ENCODE peak calls at places on chromosomes 4 and X, in ten cellular contexts. One of them, this sample, is unnamed.

GRCh38 chr4:12889054-12889453 is 595.1 kb downstream of the RAB28 start:
- DNase-seq in posterior vena cava: no peak
- DNase-seq in T-helper 9 cell: no peak
- DNase-seq in hypothalamus: peak
- DNase-seq in HT1080: peak
- DNase-seq in NCI-H1105: no peak
- DNase-seq in amniotic stem cell: no peak
- DNase-seq in stimulated activated CD8-positive, alpha-beta memory T cell treated with anti-CD3 and anti-CD28 coated beads, Interleukin-7, amount 100 ng/mL, for 1 hour: no peak
- DNase-seq in activated CD4-positive, CD25-positive, alpha-beta regulatory T cell treated with anti-CD3 and anti-CD28 coated beads, Interleukin-2, amount 50 U/mL, for 16 hours: no peak
- DNase-seq in NCI-H1092: no peak
- DNase-seq in this sample: no peak

GRCh38 chr4:56389558-56389957 is 2.3 kb upstream of the AASDH start:
- DNase-seq in NCI-H1092: no peak
- DNase-seq in amniotic stem cell: no peak
- DNase-seq in T-helper 9 cell: no peak
- DNase-seq in stimulated activated CD8-positive, alpha-beta memory T cell treated with anti-CD3 and anti-CD28 coated beads, Interleukin-7, amount 100 ng/mL, for 1 hour: no peak
- DNase-seq in activated CD4-positive, CD25-positive, alpha-beta regulatory T cell treated with anti-CD3 and anti-CD28 coated beads, Interleukin-2, amount 50 U/mL, for 16 hours: no peak
- DNase-seq in hypothalamus: no peak
- DNase-seq in NCI-H1105: no peak
- DNase-seq in posterior vena cava: no peak
- DNase-seq in HT1080: no peak
- DNase-seq in this sample: no peak

GRCh38 chr4:76850010-76850441 is 47.9 kb downstream of the SOWAHB start:
- DNase-seq in activated CD4-positive, CD25-positive, alpha-beta regulatory T cell treated with anti-CD3 and anti-CD28 coated beads, Interleukin-2, amount 50 U/mL, for 16 hours: no peak
- DNase-seq in HT1080: peak
- DNase-seq in T-helper 9 cell: no peak
- DNase-seq in amniotic stem cell: peak
- DNase-seq in stimulated activated CD8-positive, alpha-beta memory T cell treated with anti-CD3 and anti-CD28 coated beads, Interleukin-7, amount 100 ng/mL, for 1 hour: no peak
- DNase-seq in posterior vena cava: no peak
- DNase-seq in hypothalamus: no peak
- DNase-seq in NCI-H1092: no peak
- DNase-seq in NCI-H1105: no peak
- DNase-seq in this sample: no peak

GRCh38 chrX:108036298-108036973 is 8.4 kb upstream of the VSIG1 start:
- DNase-seq in stimulated activated CD8-positive, alpha-beta memory T cell treated with anti-CD3 and anti-CD28 coated beads, Interleukin-7, amount 100 ng/mL, for 1 hour: no peak
- DNase-seq in NCI-H1092: no peak
- DNase-seq in NCI-H1105: no peak
- DNase-seq in posterior vena cava: no peak
- DNase-seq in HT1080: peak
- DNase-seq in amniotic stem cell: peak
- DNase-seq in activated CD4-positive, CD25-positive, alpha-beta regulatory T cell treated with anti-CD3 and anti-CD28 coated beads, Interleukin-2, amount 50 U/mL, for 16 hours: no peak
- DNase-seq in T-helper 9 cell: no peak
- DNase-seq in hypothalamus: no peak
- DNase-seq in this sample: no peak

GRCh38 chrX:56745019-56745418 is 16.0 kb downstream of the NBDY start:
- DNase-seq in hypothalamus: no peak
- DNase-seq in stimulated activated CD8-positive, alpha-beta memory T cell treated with anti-CD3 and anti-CD28 coated beads, Interleukin-7, amount 100 ng/mL, for 1 hour: no peak
- DNase-seq in T-helper 9 cell: no peak
- DNase-seq in NCI-H1092: no peak
- DNase-seq in HT1080: peak
- DNase-seq in activated CD4-positive, CD25-positive, alpha-beta regulatory T cell treated with anti-CD3 and anti-CD28 coated beads, Interleukin-2, amount 50 U/mL, for 16 hours: no peak
- DNase-seq in NCI-H1105: no peak
- DNase-seq in amniotic stem cell: peak
- DNase-seq in posterior vena cava: no peak
- DNase-seq in this sample: no peak

GRCh38 chrX:37755073-37755472 is 24.8 kb upstream of the CYBB start:
- DNase-seq in activated CD4-positive, CD25-positive, alpha-beta regulatory T cell treated with anti-CD3 and anti-CD28 coated beads, Interleukin-2, amount 50 U/mL, for 16 hours: no peak
- DNase-seq in hypothalamus: no peak
- DNase-seq in posterior vena cava: no peak
- DNase-seq in stimulated activated CD8-positive, alpha-beta memory T cell treated with anti-CD3 and anti-CD28 coated beads, Interleukin-7, amount 100 ng/mL, for 1 hour: no peak
- DNase-seq in NCI-H1105: no peak
- DNase-seq in HT1080: peak
- DNase-seq in NCI-H1092: no peak
- DNase-seq in amniotic stem cell: no peak
- DNase-seq in T-helper 9 cell: no peak
- DNase-seq in this sample: no peak

GRCh38 chr4:119238068-119238722 is 25.7 kb downstream of the USP53 start:
- DNase-seq in amniotic stem cell: no peak
- DNase-seq in hypothalamus: no peak
- DNase-seq in NCI-H1105: no peak
- DNase-seq in activated CD4-positive, CD25-positive, alpha-beta regulatory T cell treated with anti-CD3 and anti-CD28 coated beads, Interleukin-2, amount 50 U/mL, for 16 hours: no peak
- DNase-seq in NCI-H1092: no peak
- DNase-seq in stimulated activated CD8-positive, alpha-beta memory T cell treated with anti-CD3 and anti-CD28 coated beads, Interleukin-7, amount 100 ng/mL, for 1 hour: no peak
- DNase-seq in T-helper 9 cell: no peak
- DNase-seq in HT1080: peak
- DNase-seq in posterior vena cava: no peak
- DNase-seq in this sample: no peak

GRCh38 chr4:73883306-73883705 is 14.1 kb downstream of the CXCL1 start:
- DNase-seq in stimulated activated CD8-positive, alpha-beta memory T cell treated with anti-CD3 and anti-CD28 coated beads, Interleukin-7, amount 100 ng/mL, for 1 hour: no peak
- DNase-seq in posterior vena cava: no peak
- DNase-seq in activated CD4-positive, CD25-positive, alpha-beta regulatory T cell treated with anti-CD3 and anti-CD28 coated beads, Interleukin-2, amount 50 U/mL, for 16 hours: no peak
- DNase-seq in HT1080: peak
- DNase-seq in T-helper 9 cell: no peak
- DNase-seq in NCI-H1092: no peak
- DNase-seq in amniotic stem cell: no peak
- DNase-seq in NCI-H1105: no peak
- DNase-seq in hypothalamus: no peak
- DNase-seq in this sample: no peak

GRCh38 chr4:108303488-108304177 is 134.9 kb upstream of the LEF1 start:
- DNase-seq in activated CD4-positive, CD25-positive, alpha-beta regulatory T cell treated with anti-CD3 and anti-CD28 coated beads, Interleukin-2, amount 50 U/mL, for 16 hours: no peak
- DNase-seq in amniotic stem cell: no peak
- DNase-seq in hypothalamus: no peak
- DNase-seq in NCI-H1105: no peak
- DNase-seq in T-helper 9 cell: no peak
- DNase-seq in stimulated activated CD8-positive, alpha-beta memory T cell treated with anti-CD3 and anti-CD28 coated beads, Interleukin-7, amount 100 ng/mL, for 1 hour: no peak
- DNase-seq in HT1080: peak
- DNase-seq in NCI-H1092: no peak
- DNase-seq in posterior vena cava: no peak
- DNase-seq in this sample: no peak

GRCh38 chr4:82467442-82467841 is 37.1 kb downstream of the ENOPH1 start:
- DNase-seq in NCI-H1105: no peak
- DNase-seq in T-helper 9 cell: no peak
- DNase-seq in amniotic stem cell: no peak
- DNase-seq in activated CD4-positive, CD25-positive, alpha-beta regulatory T cell treated with anti-CD3 and anti-CD28 coated beads, Interleukin-2, amount 50 U/mL, for 16 hours: no peak
- DNase-seq in hypothalamus: no peak
- DNase-seq in stimulated activated CD8-positive, alpha-beta memory T cell treated with anti-CD3 and anti-CD28 coated beads, Interleukin-7, amount 100 ng/mL, for 1 hour: no peak
- DNase-seq in NCI-H1092: no peak
- DNase-seq in HT1080: no peak
- DNase-seq in posterior vena cava: no peak
- DNase-seq in this sample: no peak

GRCh38 chrX:24732705-24733104 is 39.0 kb downstream of the POLA1 start:
- DNase-seq in stimulated activated CD8-positive, alpha-beta memory T cell treated with anti-CD3 and anti-CD28 coated beads, Interleukin-7, amount 100 ng/mL, for 1 hour: no peak
- DNase-seq in HT1080: no peak
- DNase-seq in posterior vena cava: no peak
- DNase-seq in NCI-H1092: no peak
- DNase-seq in T-helper 9 cell: no peak
- DNase-seq in amniotic stem cell: no peak
- DNase-seq in hypothalamus: no peak
- DNase-seq in activated CD4-positive, CD25-positive, alpha-beta regulatory T cell treated with anti-CD3 and anti-CD28 coated beads, Interleukin-2, amount 50 U/mL, for 16 hours: no peak
- DNase-seq in NCI-H1105: no peak
- DNase-seq in this sample: no peak

GRCh38 chr4:87465739-87466366 is 43.5 kb downstream of the NUDT9 start:
- DNase-seq in posterior vena cava: no peak
- DNase-seq in T-helper 9 cell: no peak
- DNase-seq in NCI-H1105: no peak
- DNase-seq in HT1080: peak
- DNase-seq in amniotic stem cell: peak
- DNase-seq in stimulated activated CD8-positive, alpha-beta memory T cell treated with anti-CD3 and anti-CD28 coated beads, Interleukin-7, amount 100 ng/mL, for 1 hour: no peak
- DNase-seq in activated CD4-positive, CD25-positive, alpha-beta regulatory T cell treated with anti-CD3 and anti-CD28 coated beads, Interleukin-2, amount 50 U/mL, for 16 hours: no peak
- DNase-seq in hypothalamus: no peak
- DNase-seq in NCI-H1092: no peak
- DNase-seq in this sample: peak

GRCh38 chr4:24849662-24850280 is 54.4 kb downstream of the SOD3 start:
- DNase-seq in T-helper 9 cell: no peak
- DNase-seq in posterior vena cava: no peak
- DNase-seq in NCI-H1105: no peak
- DNase-seq in stimulated activated CD8-positive, alpha-beta memory T cell treated with anti-CD3 and anti-CD28 coated beads, Interleukin-7, amount 100 ng/mL, for 1 hour: no peak
- DNase-seq in NCI-H1092: no peak
- DNase-seq in HT1080: no peak
- DNase-seq in hypothalamus: no peak
- DNase-seq in amniotic stem cell: no peak
- DNase-seq in activated CD4-positive, CD25-positive, alpha-beta regulatory T cell treated with anti-CD3 and anti-CD28 coated beads, Interleukin-2, amount 50 U/mL, for 16 hours: no peak
- DNase-seq in this sample: no peak

GRCh38 chr4:212438-213174 is 88.3 kb downstream of the ZNF718 start:
- DNase-seq in hypothalamus: peak
- DNase-seq in NCI-H1092: no peak
- DNase-seq in NCI-H1105: no peak
- DNase-seq in stimulated activated CD8-positive, alpha-beta memory T cell treated with anti-CD3 and anti-CD28 coated beads, Interleukin-7, amount 100 ng/mL, for 1 hour: no peak
- DNase-seq in HT1080: peak
- DNase-seq in activated CD4-positive, CD25-positive, alpha-beta regulatory T cell treated with anti-CD3 and anti-CD28 coated beads, Interleukin-2, amount 50 U/mL, for 16 hours: no peak
- DNase-seq in amniotic stem cell: peak
- DNase-seq in T-helper 9 cell: no peak
- DNase-seq in posterior vena cava: peak
- DNase-seq in this sample: peak

This sample was measured in thyroid gland.